ENCODE peak calls at places on chromosome 13, in seven cellular contexts. T is aorta, C is GM23248, J is lung, U is A549, W is Peyer's patch, B is lower lobe of right lung. R is an unnamed sample. For H3K9me3, the result is how much of the 10 kb centered on the place peaks cover.

GRCh38 chr13:92460479-92460878 is 766.1 kb upstream of the GPC6 start:
- DNase-seq in T (no peak), C (no peak), J (no peak), U (no peak), W (no peak), B (no peak), R (no peak)

GRCh38 chr13:41649659-41650058 is 192.3 kb downstream of the RGCC start:
- DNase-seq in T (no peak), C (peak), J (no peak), U (peak), W (no peak), B (no peak), R (no peak)

GRCh38 chr13:94968040-94968756 is 255.9 kb upstream of the SOX21 start:
- DNase-seq in T (no peak), C (peak), J (no peak), U (peak), W (no peak), B (no peak), R (no peak)

GRCh38 chr13:90015565-90016507 is 1331.7 kb upstream of the MIR17HG start:
- DNase-seq in T (no peak), C (no peak), J (no peak), U (no peak), W (no peak), B (no peak), R (no peak)

GRCh38 chr13:62706035-62706434 is 1290.4 kb upstream of the PCDH20 start:
- DNase-seq in T (no peak), C (no peak), J (no peak), U (no peak), W (no peak), B (no peak), R (no peak)

GRCh38 chr13:43058318-43058674 is 34.9 kb downstream of the DNAJC15 start:
- DNase-seq in T (no peak), C (peak), J (no peak), U (peak), W (no peak), B (no peak), R (no peak)

GRCh38 chr13:91308299-91308698 is 39.2 kb upstream of the MIR17HG start:
- DNase-seq in T (no peak), C (peak), J (no peak), U (no peak), W (no peak), B (no peak), R (no peak)

GRCh38 chr13:21176982-21177284 is 475 bp downstream of the MRPL57 start:
- DNase-seq in T (no peak), C (no peak), J (no peak), U (no peak), W (no peak), B (no peak), R (no peak)

GRCh38 chr13:42378383-42378780 is 106.4 kb downstream of the AKAP11 start:
- DNase-seq in T (no peak), C (no peak), J (no peak), U (no peak), W (no peak), B (no peak), R (no peak)

GRCh38 chr13:22915442-22916082 is 265.2 kb upstream of the SGCG start:
- DNase-seq in T (peak), C (peak), J (peak), U (peak), W (no peak), B (peak), R (no peak)

GRCh38 chr13:99421758-99422555 is 79.3 kb upstream of the TM9SF2 start:
- DNase-seq in T (no peak), C (no peak), J (no peak), U (no peak), W (no peak), B (no peak), R (no peak)

GRCh38 chr13:97067342-97067895 is 73.1 kb upstream of the OXGR1 start:
- DNase-seq in T (no peak), C (peak), J (no peak), U (no peak), W (no peak), B (no peak), R (no peak)

GRCh38 chr13:79776538-79776937 is 295.6 kb downstream of the NDFIP2 start:
- DNase-seq in T (no peak), C (peak), J (no peak), U (no peak), W (no peak), B (no peak), R (no peak)

GRCh38 chr13:43664700-43665191 is 122.0 kb downstream of the ENOX1 start:
- DNase-seq in T (no peak), C (peak), J (no peak), U (peak), W (no peak), B (no peak), R (no peak)

GRCh38 chr13:52446265-52446664 is 4.2 kb downstream of the VPS36 start:
- DNase-seq in T (no peak), C (no peak), J (no peak), U (no peak), W (no peak), B (no peak), R (no peak)

GRCh38 chr13:48255090-48255489 is 22.1 kb downstream of the ITM2B start:
- DNase-seq in T (no peak), C (no peak), J (no peak), U (no peak), W (no peak), B (no peak), R (no peak)

GRCh38 chr13:111384441-111385181 is 64.2 kb downstream of the TEX29 start:
- DNase-seq in T (no peak), C (no peak), J (no peak), U (no peak), W (no peak), B (no peak), R (no peak)

GRCh38 chr13:97719759-97720158 is 233.7 kb upstream of the IPO5 start:
- DNase-seq in T (no peak), C (peak), J (no peak), U (peak), W (no peak), B (no peak), R (no peak)

GRCh38 chr13:112451512-112452379 is 75.6 kb downstream of the SPACA7 start:
- DNase-seq in T (no peak), C (no peak), J (peak), U (no peak), W (no peak), B (no peak), R (no peak)

GRCh38 chr13:67134322-67135129 is 95.6 kb downstream of the PCDH9 start:
- DNase-seq in T (no peak), C (no peak), J (no peak), U (no peak), W (no peak), B (no peak), R (no peak)

GRCh38 chr13:64083396-64083795 is 2667.7 kb upstream of the PCDH20 start:
- DNase-seq in T (no peak), C (no peak), J (no peak), U (no peak), W (no peak), B (no peak), R (no peak)

GRCh38 chr13:24299488-24300114 is 9.8 kb upstream of the C1QTNF9 start:
- DNase-seq in T (peak), C (no peak), J (no peak), U (no peak), W (no peak), B (no peak), R (no peak)

GRCh38 chr13:50400930-50401553 is 385.8 kb downstream of the KCNRG start:
- DNase-seq in T (no peak), C (peak), J (no peak), U (no peak), W (no peak), B (no peak), R (no peak)

GRCh38 chr13:44259045-44260042 is 114.3 kb upstream of the SERP2 start:
- DNase-seq in T (no peak), C (peak), J (peak), U (peak), W (peak), B (peak), R (peak)

DNA sequence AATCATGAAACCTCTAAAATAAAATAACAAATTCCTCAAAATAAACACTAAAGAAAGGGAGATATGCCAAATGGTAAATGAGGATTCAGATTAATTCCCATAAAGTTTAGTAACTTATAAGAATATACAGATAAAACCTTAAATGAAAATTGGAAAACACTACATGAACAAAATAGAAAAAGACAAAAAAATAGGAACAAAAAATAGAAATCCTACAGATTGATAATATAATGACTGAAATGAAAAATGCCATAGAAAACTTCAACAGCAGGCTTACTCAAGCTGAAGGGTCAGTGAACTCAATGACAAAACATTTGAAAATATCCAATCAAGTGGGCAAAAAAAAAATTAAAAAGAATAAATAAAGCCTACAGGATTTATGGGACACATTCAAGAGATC is 1784.8 kb downstream of the PCDH9 start:
- DNase-seq in T (no peak), C (no peak), J (no peak), U (no peak), W (no peak), B (no peak), R (no peak)
- H3K9me3 ChIP-seq in T (under half), C (under half), J (under half), U (under half), W (under half), B (under half), R (under half)

GRCh38 chr13:18954254-18954653 is 227.4 kb downstream of the TUBA3C start:
- DNase-seq in T (peak), C (no peak), J (no peak), U (no peak), W (no peak), B (no peak), R (no peak)
- H3K9me3 ChIP-seq in T (under half), C (under half), J (under half), U (under half), W (under half), B (under half), R (under half)

GRCh38 chr13:113964251-113964995 is 9.5 kb downstream of the C13orf46 start:
- DNase-seq in T (peak), C (no peak), J (no peak), U (no peak), W (no peak), B (peak), R (peak)
- H3K9me3 ChIP-seq in T (under half), C (under half), J (under half), U (under half), W (under half), B (under half), R (under half)

DNA sequence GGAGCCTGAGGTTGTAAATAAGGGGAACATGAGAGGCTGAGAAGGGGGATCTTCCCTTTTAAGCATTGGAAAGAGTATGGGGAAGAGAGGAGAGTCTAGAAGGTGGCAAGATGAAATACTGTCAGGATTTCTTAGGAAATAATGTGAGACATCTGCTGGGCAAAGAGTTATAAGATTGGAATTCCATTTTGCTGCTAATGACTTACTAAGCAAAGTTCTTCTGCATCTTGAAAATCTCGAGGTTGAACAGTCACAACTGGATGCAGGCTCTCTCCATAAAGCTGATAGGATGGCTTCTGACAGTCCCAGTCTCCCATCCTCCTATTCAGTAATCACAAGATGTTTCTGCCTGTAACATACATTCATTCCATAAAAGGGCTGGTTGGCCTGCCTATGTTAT is 45.2 kb upstream of the TDRD3 start:
- DNase-seq in T (no peak), C (peak), J (no peak), U (no peak), W (no peak), B (no peak), R (no peak)
- H3K9me3 ChIP-seq in T (under half), C (under half), J (under half), U (under half), W (under half), B (under half), R (under half)

GRCh38 chr13:104105418-104106355 is 1039.5 kb upstream of the SLC10A2 start:
- DNase-seq in T (no peak), C (no peak), J (no peak), U (no peak), W (no peak), B (no peak), R (no peak)

GRCh38 chr13:104111031-104111430 is 1044.8 kb upstream of the SLC10A2 start:
- DNase-seq in T (no peak), C (no peak), J (no peak), U (no peak), W (no peak), B (no peak), R (no peak)

DNA sequence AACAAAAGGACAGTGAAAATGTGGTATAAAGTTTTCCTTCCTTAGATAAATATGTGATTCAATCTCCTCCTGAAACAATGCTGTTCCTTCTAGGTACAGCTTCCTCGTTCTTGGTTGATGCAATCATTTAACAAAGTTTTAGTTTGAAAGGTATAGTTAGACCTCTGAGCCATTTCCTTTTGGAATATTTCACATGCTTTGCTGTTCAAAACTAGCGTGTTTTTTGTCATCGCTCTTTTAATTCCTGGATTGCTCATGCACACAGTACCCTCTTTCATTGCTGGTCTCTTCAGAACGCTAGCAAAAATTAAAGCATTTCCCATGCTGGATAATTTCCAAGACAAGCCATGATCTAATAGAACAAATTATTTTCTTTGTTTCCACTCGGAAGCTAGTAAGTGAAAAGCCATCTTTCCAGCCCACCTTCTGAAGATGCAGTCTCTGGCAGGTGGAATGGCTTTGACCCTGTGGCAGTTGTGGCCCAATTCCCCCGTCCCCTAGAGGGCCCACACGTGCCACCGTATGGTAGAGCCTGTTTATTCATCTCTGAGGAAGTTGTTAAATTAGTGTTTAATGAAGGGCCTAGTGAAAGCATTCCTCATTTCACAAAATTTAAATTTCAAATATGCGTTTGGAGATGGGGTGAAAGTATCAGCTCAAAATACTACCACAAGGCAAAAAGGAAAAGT is 1040.6 kb upstream of the SLC10A2 start:
- DNase-seq in T (no peak), C (no peak), J (no peak), U (no peak), W (no peak), B (no peak), R (no peak)
- H3K9me3 ChIP-seq in T (under half), C (under half), J (under half), U (under half), W (under half), B (under half), R (under half)